ENCODE peak calls at places on chromosomes 7 and 10, in eight cellular contexts. F is left colon; W is kidney glomerular epithelial cell; H is activated gamma-delta T cell treated with anti-CD3 and anti-CD28 coated beads, Interleukin-2, amount 50 U/mL, for 16 hours; J is NCI-H2081; P is endothelial cell; N is T-cell; R is ovary. V is an unnamed sample.

GRCh38 chr7:1669486-1669951 is 558 bp upstream of the ELFN1 start:
- DNase-seq in H (no peak), P (no peak), N (no peak), W (no peak), R (peak), F (no peak), J (no peak), V (no peak)

GRCh38 chr10:1160561-1160961 is 104.4 kb downstream of the WDR37 start:
- DNase-seq in J (no peak), R (no peak), H (no peak), P (no peak), F (no peak), W (no peak), N (no peak), V (no peak)

GRCh38 chr7:37371755-37372154 is 76.9 kb downstream of the ELMO1 start:
- DNase-seq in F (no peak), R (no peak), J (no peak), W (no peak), P (no peak), N (no peak), H (no peak), V (no peak)

GRCh38 chr7:34158311-34158710 is 253.0 kb downstream of the BMPER start:
- DNase-seq in P (no peak), H (no peak), N (no peak), R (no peak), F (no peak), W (no peak), J (no peak), V (no peak)

GRCh38 chr10:53579773-53580172 is 807.2 kb upstream of the MBL2 start:
- DNase-seq in H (no peak), F (no peak), R (no peak), N (no peak), J (no peak), P (no peak), W (no peak), V (no peak)

GRCh38 chr10:69123306-69123746 is 652 bp upstream of the VPS26A start:
- DNase-seq in H (peak), W (peak), F (peak), P (peak), N (no peak), J (peak), R (no peak), V (no peak)

GRCh38 chr7:503046-503574 is 16.5 kb downstream of the PDGFA start:
- DNase-seq in W (no peak), J (no peak), N (no peak), H (no peak), F (peak), R (no peak), P (no peak), V (no peak)

GRCh38 chr10:91153508-91153907 is 67.0 kb upstream of the PCGF5 start:
- DNase-seq in N (no peak), F (no peak), J (no peak), R (no peak), W (no peak), P (no peak), H (no peak), V (no peak)

GRCh38 chr7:22351329-22351692 is 5.6 kb downstream of the RAPGEF5 start:
- DNase-seq in F (no peak), R (no peak), J (no peak), N (no peak), W (no peak), H (no peak), P (no peak), V (no peak)

GRCh38 chr10:5565205-5565545 is 40.4 kb downstream of the CALML3 start:
- DNase-seq in P (no peak), R (peak), F (peak), H (no peak), J (no peak), W (no peak), N (no peak), V (no peak)

GRCh38 chr10:85851300-85851699 is 515.3 kb downstream of the GRID1 start:
- DNase-seq in W (peak), N (no peak), H (no peak), P (no peak), F (no peak), R (no peak), J (no peak), V (no peak)

GRCh38 chr7:159145544-159145891 is 851 bp upstream of the VIPR2 start:
- DNase-seq in H (no peak), W (no peak), P (no peak), N (no peak), R (peak), J (no peak), F (no peak), V (no peak)

GRCh38 chr10:98340261-98340675 is 72.3 kb upstream of the LOXL4 start:
- DNase-seq in W (no peak), P (no peak), H (no peak), N (no peak), F (no peak), R (no peak), J (no peak), V (no peak)

GRCh38 chr7:139396323-139396951 is 36.7 kb downstream of the LUC7L2 start:
- DNase-seq in F (no peak), H (no peak), J (no peak), R (no peak), W (no peak), N (no peak), P (no peak), V (no peak)

GRCh38 chr7:108468246-108468645 is 12.0 kb upstream of the NRCAM start:
- DNase-seq in W (no peak), P (no peak), N (no peak), J (no peak), H (no peak), F (no peak), R (no peak), V (no peak)

GRCh38 chr7:136325578-136325977 is 348.4 kb upstream of the MTPN start:
- DNase-seq in P (no peak), H (no peak), N (no peak), W (no peak), J (no peak), R (no peak), F (no peak), V (no peak)

GRCh38 chr10:62584726-62585125 is 210.6 kb downstream of the ZNF365 start:
- DNase-seq in N (no peak), R (no peak), W (no peak), H (no peak), P (no peak), J (no peak), F (no peak), V (no peak)